ENCODE peak calls at places on chromosomes 12 and 14, in five cellular contexts. Y is aorta; M is lower lobe of right lung; G is CD4-positive, CD25-positive, alpha-beta regulatory T cell; S is uterus. F is an unnamed sample. For H3K4me1 and H3K9me3, the result is how much of the 10 kb centered on the place peaks cover.

GRCh38 chr14:102557434-102558226 is 34.8 kb upstream of the RCOR1 start:
- DNase-seq in Y (no peak), M (no peak), G (no peak), S (no peak), F (no peak)

GRCh38 chr12:11174022-11174421 is 3.0 kb downstream of the SMIM10L1 start:
- DNase-seq in Y (no peak), M (no peak), G (no peak), S (no peak), F (no peak)

GRCh38 chr12:15472036-15472435 is 149.7 kb downstream of the PTPRO start:
- DNase-seq in Y (no peak), M (no peak), G (no peak), S (no peak), F (no peak)

GRCh38 chr14:58898655-58899316 is 261.0 kb downstream of the DACT1 start:
- DNase-seq in Y (no peak), M (no peak), G (no peak), S (no peak), F (no peak)

GRCh38 chr12:117513353-117513752 is 151.9 kb upstream of the NOS1 start:
- DNase-seq in Y (no peak), M (no peak), G (no peak), S (no peak), F (no peak)

GRCh38 chr12:2959194-2959507 is at the start of gene TEAD4:
- DNase-seq in Y (peak), M (peak), G (peak), S (peak), F (peak)

GRCh38 chr12:2963760-2964292 is 4.6 kb downstream of the TEAD4 start:
- DNase-seq in Y (no peak), M (no peak), G (no peak), S (peak), F (no peak)

GRCh38 chr12:130873106-130873795 is 1.4 kb downstream of the RAN start:
- DNase-seq in Y (no peak), M (no peak), G (no peak), S (no peak), F (no peak)

GRCh38 chr14:103723176-103724081 is 7.8 kb downstream of the ZFYVE21 start:
- DNase-seq in Y (peak), M (no peak), G (no peak), S (no peak), F (no peak)

GRCh38 chr12:9761407-9761736 is 671 bp upstream of the CD69 start:
- DNase-seq in Y (no peak), M (no peak), G (peak), S (no peak), F (no peak)

GRCh38 chr12:102010265-102010994 is 51.4 kb downstream of the WASHC3 start:
- DNase-seq in Y (no peak), M (no peak), G (peak), S (no peak), F (no peak)

GRCh38 chr12:125518074-125518473 is 452.8 kb downstream of the AACS start:
- DNase-seq in Y (no peak), M (no peak), G (no peak), S (no peak), F (no peak)

GRCh38 chr14:88919502-88919901 is 95.1 kb downstream of the TTC8 start:
- DNase-seq in Y (no peak), M (no peak), G (no peak), S (no peak), F (no peak)

GRCh38 chr14:64604854-64605253 is 55.1 kb downstream of the PPP1R36 start:
- DNase-seq in Y (no peak), M (no peak), G (no peak), S (no peak), F (no peak)

GRCh38 chr12:50400104-50400637 is 514 bp upstream of the LARP4 start:
- DNase-seq in Y (no peak), M (no peak), G (no peak), S (no peak), F (peak)

GRCh38 chr12:66131067-66131688 is 628 bp upstream of the LLPH start:
- DNase-seq in Y (no peak), M (no peak), G (no peak), S (no peak), F (no peak)

GRCh38 chr12:50504798-50505385 is at the start of gene DIP2B:
- DNase-seq in Y (peak), M (peak), G (peak), S (peak), F (peak)

GRCh38 chr12:89980236-89980635 is 271.6 kb upstream of the ATP2B1 start:
- DNase-seq in Y (peak), M (no peak), G (no peak), S (no peak), F (no peak)

GRCh38 chr14:49770212-49770817 is 2.4 kb downstream of the KLHDC2 start:
- DNase-seq in Y (no peak), M (no peak), G (no peak), S (no peak), F (no peak)

GRCh38 chr12:9048930-9049329 is 59.6 kb downstream of the KLRG1 start:
- DNase-seq in Y (no peak), M (no peak), G (no peak), S (no peak), F (no peak)

GRCh38 chr12:6241495-6241894 is 41.3 kb downstream of the CD9 start:
- DNase-seq in Y (peak), M (peak), G (no peak), S (peak), F (no peak)

GRCh38 chr14:75188520-75189267 is 12.3 kb upstream of the TMED10 start:
- DNase-seq in Y (peak), M (no peak), G (no peak), S (no peak), F (no peak)

GRCh38 chr14:61147898-61148549 is 133.1 kb downstream of the TMEM30B start:
- DNase-seq in Y (peak), M (no peak), G (no peak), S (no peak), F (no peak)

DNA sequence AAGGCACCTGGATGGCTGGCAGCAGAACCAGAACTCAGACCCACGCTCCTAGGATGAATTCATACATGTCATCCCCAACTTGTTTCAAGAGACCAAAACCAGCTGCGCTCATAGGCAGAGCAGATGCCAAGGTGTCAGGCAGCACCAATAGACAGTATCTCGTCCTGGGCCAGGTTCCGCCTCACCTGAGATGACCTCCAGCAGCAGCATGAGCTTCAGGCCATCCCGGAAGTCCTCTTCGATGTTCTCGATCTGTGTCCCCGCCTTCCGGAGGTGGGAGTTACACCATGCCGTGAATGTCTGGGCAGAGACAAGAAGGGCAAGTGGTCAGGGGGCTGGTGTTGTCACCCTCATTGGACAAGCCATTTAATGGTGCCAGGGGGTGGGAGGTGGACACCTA is 53.7 kb downstream of the ACTN1 start:
- DNase-seq in Y (no peak), M (no peak), G (no peak), S (no peak), F (no peak)
- H3K4me1 ChIP-seq in Y (under half), M (under half), G (under half), S (under half), F (under half)

GRCh38 chr12:25960176-25960575 is 1.7 kb downstream of the RASSF8 start:
- DNase-seq in Y (no peak), M (no peak), G (no peak), S (no peak), F (peak)
- H3K4me3 ChIP-seq in Y (peak), M (peak), G (no peak), S (peak), F (peak)

GRCh38 chr12:133202493-133203343 is 21.4 kb downstream of the ZNF268 start:
- DNase-seq in Y (no peak), M (no peak), G (no peak), S (no peak), F (no peak)

GRCh38 chr12:133201888-133202287 is 20.6 kb downstream of the ZNF268 start:
- DNase-seq in Y (no peak), M (no peak), G (no peak), S (no peak), F (no peak)

GRCh38 chr12:133203344-133204263 is 22.3 kb downstream of the ZNF268 start:
- DNase-seq in Y (no peak), M (no peak), G (no peak), S (no peak), F (no peak)

GRCh38 chr12:133206390-133206789 is 25.1 kb downstream of the ZNF268 start:
- DNase-seq in Y (no peak), M (no peak), G (no peak), S (no peak), F (no peak)

DNA sequence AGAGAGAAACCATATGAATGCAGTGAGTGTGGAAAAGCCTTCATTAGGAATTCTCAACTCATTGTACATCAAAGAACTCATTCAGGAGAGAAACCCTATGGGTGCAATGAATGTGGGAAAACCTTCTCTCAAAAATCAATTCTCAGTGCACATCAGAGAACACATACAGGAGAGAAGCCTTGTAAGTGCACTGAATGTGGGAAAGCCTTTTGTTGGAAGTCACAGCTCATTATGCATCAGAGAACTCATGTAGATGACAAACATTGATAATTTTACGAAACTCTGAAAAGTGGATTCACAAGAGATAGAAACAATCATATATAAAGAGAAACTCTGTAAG is 22.9 kb downstream of the ZNF268 start:
- DNase-seq in Y (no peak), M (no peak), G (no peak), S (no peak), F (no peak)
- H3K9me3 ChIP-seq in Y (under half), M (half or more), G (half or more), S (under half), F (half or more)

DNA sequence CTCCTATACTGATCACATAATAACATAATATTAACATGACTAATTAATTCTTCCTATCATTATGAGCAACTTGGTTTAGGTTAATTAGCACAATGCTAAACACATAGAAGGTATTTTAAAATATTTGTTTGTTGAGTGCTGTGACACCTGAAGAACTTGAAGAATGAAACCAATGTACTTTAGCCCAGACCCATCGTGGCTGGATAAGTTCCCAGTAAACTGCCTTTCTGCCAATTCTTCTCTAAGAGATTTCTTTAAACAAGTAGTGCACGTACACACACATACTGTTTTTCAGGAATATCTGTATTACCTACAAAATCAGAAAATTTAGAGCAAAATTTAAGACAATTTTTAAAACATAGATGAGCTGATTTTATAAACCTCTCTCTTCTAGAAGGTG is 207.4 kb upstream of the SSTR1 start:
- DNase-seq in Y (no peak), M (no peak), G (no peak), S (no peak), F (no peak)
- H3K4me1 ChIP-seq in Y (under half), M (under half), G (under half), S (under half), F (under half)

GRCh38 chr14:94769413-94770250 is at the start of gene GSC:
- DNase-seq in Y (peak), M (no peak), G (peak), S (no peak), F (peak)
- H3K4me3 ChIP-seq in Y (peak), M (peak), G (no peak), S (peak), F (peak)

GRCh38 chr14:97603201-97603600 is 806.0 kb downstream of the VRK1 start:
- DNase-seq in Y (no peak), M (no peak), G (peak), S (no peak), F (no peak)
- H3K9me3 ChIP-seq in Y (under half), M (under half), G (under half), S (under half), F (under half)

DNA sequence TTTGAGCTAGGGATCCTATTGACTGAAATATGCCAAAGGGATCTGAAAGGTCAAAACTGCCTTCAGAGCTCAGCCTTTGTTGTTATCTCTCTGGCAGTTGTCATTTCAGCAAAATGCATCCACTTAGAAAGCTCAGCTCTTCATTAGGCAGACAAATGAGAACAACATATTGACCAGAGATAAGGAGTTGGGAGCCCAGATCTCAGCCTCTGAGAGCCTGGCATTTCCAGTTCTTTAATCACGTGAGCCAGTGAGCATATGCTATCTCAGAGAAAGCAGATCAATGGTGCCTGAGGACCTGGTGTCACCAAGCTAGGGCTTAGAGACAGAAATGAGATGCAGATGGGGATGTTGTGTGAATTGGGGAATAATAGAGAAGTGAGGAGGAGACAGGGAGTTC is 101.1 kb downstream of the DAD1 start:
- DNase-seq in Y (no peak), M (no peak), G (no peak), S (no peak), F (no peak)
- H3K4me1 ChIP-seq in Y (under half), M (under half), G (under half), S (under half), F (under half)

DNA sequence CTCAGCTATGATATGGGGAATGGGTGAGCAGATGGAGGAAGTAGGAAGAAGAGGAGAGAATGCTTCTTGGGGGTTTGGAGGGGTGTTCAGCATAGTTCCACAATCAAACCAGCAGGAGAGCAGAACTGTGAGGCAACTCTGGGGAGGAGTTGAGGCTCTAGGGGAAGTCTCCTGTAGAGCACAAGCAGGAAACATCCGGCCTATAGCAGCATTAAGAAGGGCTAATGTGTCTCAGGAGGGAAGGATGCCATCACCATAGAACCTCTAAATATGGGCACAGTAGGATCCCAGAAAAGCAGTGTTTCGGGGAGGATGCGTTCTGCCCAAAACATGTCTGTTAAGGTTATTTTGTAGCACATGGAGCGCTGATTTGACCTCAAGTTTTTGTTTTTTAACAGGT is 8.4 kb upstream of the SALL2 start:
- DNase-seq in Y (no peak), M (no peak), G (no peak), S (no peak), F (no peak)
- H3K4me3 ChIP-seq in Y (no peak), M (no peak), G (no peak), S (no peak), F (no peak)

GRCh38 chr14:28157289-28157869 is 609.2 kb upstream of the FOXG1 start:
- DNase-seq in Y (no peak), M (no peak), G (no peak), S (no peak), F (no peak)
- H3K9me3 ChIP-seq in Y (under half), M (under half), G (under half), S (under half), F (under half)